ENCODE peak calls at places on chromosomes 11 and 22, in six cellular contexts. Y is A549, I is stomach, Z is NB4, E is IMR-90, X is uterus. H is an unnamed sample.

GRCh38 chr11:32391965-32392553 is 43.3 kb downstream of the WT1 start:
- DNase-seq in Y (no peak), I (no peak), Z (no peak), E (peak), X (no peak), H (no peak)

GRCh38 chr22:31179345-31179744 is 19.4 kb downstream of the RNF185 start:
- DNase-seq in Y (no peak), I (no peak), Z (no peak), E (peak), X (no peak), H (no peak)

GRCh38 chr11:92357344-92357743 is 132.7 kb downstream of the FAT3 start:
- DNase-seq in Y (no peak), I (no peak), Z (no peak), E (no peak), X (no peak), H (no peak)

GRCh38 chr11:40204228-40204627 is 1255.2 kb downstream of the LRRC4C start:
- DNase-seq in Y (no peak), I (no peak), Z (no peak), E (no peak), X (no peak), H (no peak)

GRCh38 chr11:34267440-34267839 is 90.4 kb downstream of the ABTB2 start:
- DNase-seq in Y (no peak), I (no peak), Z (peak), E (no peak), X (no peak), H (no peak)

GRCh38 chr11:103798029-103798428 is 238.4 kb upstream of the DDI1 start:
- DNase-seq in Y (no peak), I (no peak), Z (no peak), E (peak), X (no peak), H (no peak)

GRCh38 chr22:49677495-49677889 is 150.2 kb downstream of the BRD1 start:
- DNase-seq in Y (no peak), I (no peak), Z (no peak), E (no peak), X (no peak), H (no peak)

GRCh38 chr11:85029964-85030363 is 597.2 kb downstream of the DLG2 start:
- DNase-seq in Y (no peak), I (no peak), Z (peak), E (peak), X (no peak), H (no peak)

GRCh38 chr11:68051191-68052136 is 12.6 kb downstream of the TCIRG1 start:
- DNase-seq in Y (peak), I (no peak), Z (peak), E (no peak), X (no peak), H (no peak)

GRCh38 chr22:17422736-17423343 is 53.6 kb downstream of the CECR2 start:
- DNase-seq in Y (no peak), I (no peak), Z (no peak), E (no peak), X (no peak), H (no peak)

GRCh38 chr22:46027219-46028068 is 50.5 kb upstream of the WNT7B start:
- DNase-seq in Y (no peak), I (peak), Z (no peak), E (no peak), X (peak), H (peak)

GRCh38 chr11:122954455-122954854 is 27.2 kb downstream of the BSX start:
- DNase-seq in Y (no peak), I (no peak), Z (no peak), E (no peak), X (no peak), H (no peak)

GRCh38 chr11:118939948-118940598 is 14.3 kb upstream of the BCL9L start:
- DNase-seq in Y (no peak), I (no peak), Z (peak), E (no peak), X (no peak), H (no peak)

GRCh38 chr11:121829159-121829643 is 286.8 kb downstream of the BLID start:
- DNase-seq in Y (no peak), I (no peak), Z (peak), E (peak), X (no peak), H (no peak)

GRCh38 chr11:120303004-120303637 is 22.0 kb upstream of the TLCD5 start:
- DNase-seq in Y (peak), I (peak), Z (peak), E (peak), X (peak), H (peak)

GRCh38 chr22:26362471-26362870 is 66.6 kb upstream of the ASPHD2 start:
- DNase-seq in Y (no peak), I (no peak), Z (no peak), E (peak), X (no peak), H (no peak)

GRCh38 chr11:2092956-2093412 is 46.2 kb downstream of the IGF2 start:
- DNase-seq in Y (no peak), I (peak), Z (peak), E (peak), X (peak), H (peak)

GRCh38 chr11:2095542-2095941 is 43.6 kb downstream of the IGF2 start:
- DNase-seq in Y (no peak), I (no peak), Z (no peak), E (no peak), X (no peak), H (no peak)

GRCh38 chr11:2095198-2095520 is 44.0 kb downstream of the IGF2 start:
- DNase-seq in Y (no peak), I (no peak), Z (no peak), E (no peak), X (no peak), H (no peak)

GRCh38 chr11:2093575-2094353 is 45.4 kb downstream of the IGF2 start:
- DNase-seq in Y (no peak), I (peak), Z (no peak), E (no peak), X (no peak), H (no peak)

DNA sequence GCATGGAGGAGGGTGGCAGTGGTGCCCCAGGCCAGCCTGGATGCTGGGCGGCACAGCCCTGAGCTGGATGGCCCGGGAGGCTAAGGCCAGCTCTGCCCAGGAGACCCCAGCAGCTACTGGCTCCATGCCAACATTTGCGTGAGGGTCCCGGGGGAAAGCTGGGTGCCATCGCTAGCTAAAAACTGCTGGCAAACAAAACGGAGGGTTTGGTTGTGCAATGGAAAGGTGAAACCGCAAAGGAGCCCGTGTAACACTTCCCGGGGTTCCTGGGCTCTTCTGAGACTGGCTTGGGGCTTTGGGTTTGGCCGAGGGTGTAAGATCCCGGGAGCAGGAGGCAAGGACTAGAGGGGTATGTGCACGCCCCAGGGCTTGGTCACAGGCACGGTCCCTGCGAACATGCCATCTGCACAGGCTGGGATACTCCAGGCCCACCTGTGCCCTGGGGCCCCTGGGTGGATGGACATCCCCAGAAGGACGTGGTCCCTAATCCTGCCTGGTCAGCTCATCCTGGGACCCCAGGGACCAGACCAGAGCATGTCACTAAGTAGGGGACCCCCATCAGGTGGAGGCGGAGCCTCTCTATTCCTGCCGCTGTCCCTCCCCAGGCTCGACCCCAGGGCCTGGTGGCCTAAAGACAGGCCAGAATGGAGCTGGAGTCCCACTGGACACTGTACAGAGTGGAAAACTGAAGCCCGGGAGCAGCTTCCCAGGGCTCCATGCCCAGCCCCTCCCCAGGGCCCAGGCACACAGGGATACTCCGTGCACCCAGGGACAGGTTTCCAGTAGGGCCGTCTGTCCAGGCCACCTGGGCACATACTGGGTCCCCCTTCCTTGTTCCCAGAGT is 44.6 kb downstream of the IGF2 start:
- DNase-seq in Y (no peak), I (no peak), Z (no peak), E (no peak), X (no peak), H (no peak)
- H3K4me3 ChIP-seq in Y (no peak), I (no peak), Z (no peak), E (no peak), X (no peak), H (no peak)

DNA sequence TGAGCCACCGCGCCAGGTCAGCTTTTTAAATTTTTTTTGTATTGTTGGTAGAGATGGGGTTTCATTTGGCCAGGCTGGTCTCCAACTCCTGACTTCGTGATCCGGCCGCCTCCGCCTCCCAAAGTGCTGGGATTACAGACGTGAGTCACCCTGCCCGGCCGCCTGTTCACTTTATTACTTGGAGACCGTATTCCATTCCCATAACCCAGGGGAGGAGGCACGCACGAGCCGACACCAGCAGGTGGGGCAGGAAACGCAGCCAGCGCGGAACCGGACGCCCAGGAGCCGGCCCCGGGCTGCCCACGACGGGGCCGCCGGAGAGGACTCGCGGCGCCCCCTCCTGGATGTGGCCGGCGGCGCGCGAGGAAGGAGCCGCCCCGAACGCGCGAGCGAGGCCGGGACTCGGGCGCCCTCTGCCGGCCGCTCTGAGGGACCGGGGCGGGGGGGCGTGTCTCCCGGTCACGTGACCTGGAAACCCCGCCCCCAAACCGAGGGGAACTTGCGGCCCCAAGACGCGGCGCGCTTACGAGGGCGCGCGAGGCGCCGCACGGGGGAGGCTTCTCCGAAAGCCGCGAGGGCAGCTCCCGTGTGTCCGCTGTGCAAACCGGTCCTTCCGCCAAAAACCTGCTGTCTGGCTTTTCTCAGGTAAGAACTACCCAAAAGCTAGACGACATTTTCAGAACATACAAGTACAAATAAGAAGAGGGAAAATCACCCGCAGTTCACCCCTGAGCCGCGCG is 11.6 kb upstream of the RNH1 start:
- DNase-seq in Y (peak), I (peak), Z (peak), E (peak), X (peak), H (peak)
- TF ChIP-seq POLR2A in Y (peak), I (no peak), Z (peak), E (no peak), X (no peak), H (no peak)

GRCh38 chr11:73053964-73054363 is 88.2 kb downstream of the FCHSD2 start:
- DNase-seq in Y (no peak), I (no peak), Z (no peak), E (no peak), X (no peak), H (no peak)

GRCh38 chr11:73047773-73048371 is 94.2 kb downstream of the FCHSD2 start:
- DNase-seq in Y (no peak), I (no peak), Z (no peak), E (no peak), X (no peak), H (no peak)

DNA sequence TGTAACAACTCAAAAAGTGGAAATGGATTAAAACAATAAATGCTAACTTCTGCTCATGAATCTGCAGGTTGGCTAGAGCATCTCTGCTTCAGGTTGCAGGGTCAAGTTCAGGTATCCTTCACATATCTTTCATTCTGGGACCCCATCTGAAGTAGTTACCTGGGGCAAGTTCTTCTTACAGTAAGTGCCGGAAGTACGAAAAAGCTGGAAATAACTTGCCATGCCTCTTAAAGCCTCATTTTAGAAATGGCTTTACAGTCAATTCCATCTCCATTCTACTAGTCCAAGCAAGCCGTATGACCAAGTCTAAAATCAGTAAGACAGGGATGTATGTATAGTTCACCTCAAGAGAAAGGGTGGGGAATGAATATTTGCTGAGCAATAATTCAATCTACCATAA is 93.7 kb downstream of the FCHSD2 start:
- DNase-seq in Y (no peak), I (no peak), Z (no peak), E (no peak), X (no peak), H (no peak)
- H3K4me3 ChIP-seq in Y (no peak), I (no peak), Z (no peak), E (no peak), X (no peak), H (no peak)

GRCh38 chr22:39933741-39934140 is 26.5 kb upstream of the TMA7B start:
- DNase-seq in Y (no peak), I (no peak), Z (no peak), E (no peak), X (no peak), H (no peak)
- TF ChIP-seq POLR2A in Y (no peak), I (no peak), Z (no peak), E (no peak), X (no peak), H (no peak)

DNA sequence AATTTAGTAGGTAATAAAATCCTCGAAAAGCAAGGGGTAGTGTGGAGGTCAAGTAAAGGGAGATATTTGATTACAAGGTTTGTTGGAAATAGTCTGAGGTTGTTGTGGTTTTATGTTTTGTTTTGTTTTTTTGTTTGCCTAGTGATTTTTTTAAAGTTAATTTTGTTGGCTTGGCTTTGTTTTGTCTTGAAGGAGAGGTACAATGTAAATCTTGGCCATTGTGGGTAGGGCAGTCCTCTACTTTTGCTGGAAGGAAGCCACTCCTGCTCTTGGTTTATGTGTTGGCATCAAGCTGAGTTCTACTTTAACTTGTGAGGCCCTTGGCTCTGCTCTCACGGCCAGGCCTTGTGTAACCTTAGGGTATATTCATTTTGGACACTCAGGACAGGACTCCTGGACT is 3.2 kb downstream of the AMOTL1 start:
- DNase-seq in Y (no peak), I (no peak), Z (no peak), E (no peak), X (no peak), H (no peak)
- H3K4me3 ChIP-seq in Y (no peak), I (no peak), Z (no peak), E (no peak), X (no peak), H (no peak)